ENCODE peak calls at places on chromosomes 12 and 14, in six cellular contexts. U is IMR-90; J is psoas muscle; H is effector memory CD4-positive, alpha-beta T cell; N is GM23338; I is hepatocyte. V is an unnamed sample.

GRCh38 chr14:60381909-60382308 is 104.0 kb downstream of the C14orf39 start:
- DNase-seq in J (no peak), I (no peak), H (no peak), N (peak; percentile 33), U (no peak), V (no peak)

GRCh38 chr14:22558221-22558913 is 30.7 kb downstream of the DAD1 start:
- DNase-seq in H (peak; percentile 33), J (no peak), U (no peak), I (no peak), N (peak; percentile 79), V (peak; percentile 68)

GRCh38 chr14:88825503-88825902 is 1.1 kb downstream of the TTC8 start:
- DNase-seq in N (no peak), H (no peak), J (no peak), U (no peak), I (no peak), V (no peak)

GRCh38 chr12:50017047-50017446 is 8.2 kb downstream of the RACGAP1 start:
- DNase-seq in I (peak; percentile 67), H (no peak), N (no peak), J (no peak), U (peak; percentile 93), V (peak; percentile 69)

GRCh38 chr14:106228541-106229158 is 702.3 kb downstream of the TMEM121 start:
- DNase-seq in I (no peak), H (no peak), U (no peak), N (no peak), J (no peak), V (no peak)

GRCh38 chr12:96864335-96864734 is 42.7 kb upstream of the NEDD1 start:
- DNase-seq in J (no peak), H (no peak), U (no peak), I (no peak), N (no peak), V (no peak)

GRCh38 chr12:30816742-30817465 is 62.2 kb upstream of the CAPRIN2 start:
- DNase-seq in N (no peak), U (no peak), I (no peak), J (no peak), H (no peak), V (no peak)

GRCh38 chr12:117587646-117588287 is 226.3 kb upstream of the NOS1 start:
- DNase-seq in N (peak; percentile 86), U (no peak), H (no peak), I (peak; percentile 70), J (peak; percentile 69), V (peak; percentile 71)

GRCh38 chr12:29088611-29089219 is 60.4 kb upstream of the FAR2 start:
- DNase-seq in J (no peak), N (peak; percentile 59), U (peak; percentile 16), H (no peak), I (no peak), V (no peak)

GRCh38 chr14:23076785-23077408 is 18.0 kb downstream of the ACIN1 start:
- DNase-seq in N (peak; percentile 74), H (no peak), I (peak; percentile 57), J (no peak), U (peak; percentile 47), V (no peak)

GRCh38 chr14:42490536-42490935 is 883.9 kb downstream of the LRFN5 start:
- DNase-seq in H (no peak), U (peak; percentile 80), J (no peak), N (no peak), I (no peak), V (no peak)

GRCh38 chr12:57001448-57001906 is 4.9 kb downstream of the ZBTB39 start:
- DNase-seq in I (peak; percentile 87), J (peak; percentile 68), U (peak; percentile 60), N (peak; percentile 91), H (peak; percentile 52), V (peak; percentile 82)

GRCh38 chr14:74978416-74978947 is 23.1 kb upstream of the PGF start:
- DNase-seq in N (no peak), H (no peak), I (no peak), U (no peak), J (no peak), V (peak; percentile 8)

GRCh38 chr14:104598461-104599273 is 5.9 kb downstream of the TMEM179 start:
- DNase-seq in J (peak; percentile 46), N (no peak), H (no peak), I (no peak), U (no peak), V (no peak)

DNA sequence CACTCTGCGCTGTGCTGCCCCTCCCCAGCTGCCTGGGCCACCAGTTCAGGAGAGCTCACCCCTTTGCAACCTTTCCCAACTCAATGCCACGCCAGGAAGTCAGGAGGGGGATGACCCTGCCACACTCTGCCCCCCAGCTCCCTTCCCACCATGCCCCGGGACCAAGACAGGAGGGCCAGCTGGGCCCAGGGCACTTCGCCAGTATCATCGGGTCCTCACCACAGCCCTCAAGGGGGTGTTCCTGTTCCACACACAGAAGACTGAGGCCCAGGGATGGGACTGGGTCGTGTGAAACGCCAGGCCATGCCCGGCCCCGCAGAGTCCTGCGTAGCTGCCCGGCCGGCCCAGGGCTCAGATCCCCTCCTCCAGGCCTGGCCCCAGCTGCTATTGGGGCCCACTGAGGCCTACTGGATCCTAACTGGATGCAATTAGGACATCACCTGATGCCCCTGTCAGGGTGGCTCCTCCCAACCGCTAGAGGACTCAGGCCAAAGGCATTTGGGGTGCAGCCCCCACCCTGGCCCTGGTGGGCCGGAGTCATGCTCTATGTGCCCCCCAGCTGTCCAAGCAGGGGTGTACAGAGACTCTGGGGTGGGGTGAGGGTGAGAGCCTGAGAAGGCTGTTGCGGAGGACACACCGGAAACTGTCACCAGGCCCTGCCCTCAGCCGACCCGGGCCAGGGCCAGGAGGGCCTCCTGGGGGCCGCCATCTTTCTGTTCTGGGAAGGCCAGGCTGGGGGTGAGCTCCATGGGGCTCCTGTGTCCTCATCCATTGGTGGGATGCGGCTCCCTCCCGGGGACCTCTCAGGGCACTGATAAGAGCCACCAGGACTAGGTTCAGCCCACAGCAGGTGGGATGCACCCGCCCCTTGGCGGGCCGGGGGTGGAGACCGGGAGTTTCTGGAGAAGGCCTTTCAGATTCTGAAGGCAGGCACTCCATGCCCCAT is 29.3 kb upstream of the ANKRD9 start:
- DNase-seq in I (peak; percentile 9), J (no peak), U (no peak), N (no peak), H (no peak), V (no peak)
- H3K27ac ChIP-seq in I (no peak overlapping the region), J (no peak overlapping the region), U (no peak overlapping the region), N (no peak overlapping the region), H (no peak overlapping the region), V (no peak overlapping the region)

GRCh38 chr12:131854861-131855476 is 26.8 kb downstream of the MMP17 start:
- DNase-seq in J (no peak), H (no peak), I (no peak), U (no peak), N (no peak), V (no peak)

GRCh38 chr12:131855521-131856142 is 27.4 kb downstream of the MMP17 start:
- DNase-seq in J (no peak), I (no peak), H (no peak), U (no peak), N (no peak), V (no peak)

GRCh38 chr12:131851741-131852550 is 23.8 kb downstream of the MMP17 start:
- DNase-seq in H (no peak), U (no peak), I (no peak), N (no peak), J (no peak), V (no peak)

GRCh38 chr12:131852551-131853299 is 24.5 kb downstream of the MMP17 start:
- DNase-seq in U (peak; percentile 26), N (no peak), I (no peak), H (no peak), J (peak; percentile 28), V (no peak)

GRCh38 chr12:131853832-131854797 is 25.9 kb downstream of the MMP17 start:
- DNase-seq in H (no peak), I (no peak), J (peak; percentile 42), U (no peak), N (no peak), V (no peak)
- H3K4me1 ChIP-seq in H (no peaks in the 10 kb centered on the region), I (no peaks in the 10 kb centered on the region), J (no peaks in the 10 kb centered on the region), U (peaks cover 6% of the 10 kb centered on the region), N (no peaks in the 10 kb centered on the region), V (no peaks in the 10 kb centered on the region)

GRCh38 chr12:21939435-21939834 is 1.8 kb downstream of the ABCC9 start:
- DNase-seq in N (peak; percentile 30), H (no peak), I (no peak), U (no peak), J (no peak), V (no peak)

GRCh38 chr12:21938879-21939278 is 2.3 kb downstream of the ABCC9 start:
- DNase-seq in I (no peak), H (no peak), U (peak; percentile 7), J (no peak), N (no peak), V (no peak)

GRCh38 chr12:21941522-21942376 is 523 bp upstream of the ABCC9 start:
- DNase-seq in N (peak; percentile 81), H (no peak), I (peak; percentile 75), J (peak; percentile 87), U (peak; percentile 26), V (peak; percentile 15)

GRCh38 chr12:21940972-21941521 is at the start of gene ABCC9:
- DNase-seq in J (peak; percentile 81), N (peak; percentile 63), H (no peak), I (peak; percentile 46), U (peak; percentile 33), V (peak; percentile 39)

GRCh38 chr12:21940549-21940948 is 677 bp downstream of the ABCC9 start:
- DNase-seq in I (no peak), N (peak; percentile 36), U (no peak), J (no peak), H (no peak), V (no peak)
- H3K27ac ChIP-seq in I (peak overlapping the region; percentile 39), N (no peak overlapping the region), U (no peak overlapping the region), J (peak overlapping the region; percentile 94), H (no peak overlapping the region), V (no peak overlapping the region)

GRCh38 chr12:121796855-121797751 is 3.6 kb upstream of the RHOF start:
- DNase-seq in N (peak; percentile 94), H (no peak), I (peak; percentile 96), J (peak; percentile 98), U (peak; percentile 83), V (peak; percentile 96)
- H3K4me1 ChIP-seq in N (peaks cover 42% of the 10 kb centered on the region), H (peaks cover 37% of the 10 kb centered on the region), I (peaks cover 54% of the 10 kb centered on the region), J (peaks cover 52% of the 10 kb centered on the region), U (peaks cover 34% of the 10 kb centered on the region), V (peaks cover 71% of the 10 kb centered on the region)

GRCh38 chr12:25970916-25971674 is 12.6 kb downstream of the RASSF8 start:
- DNase-seq in N (no peak), U (no peak), H (no peak), J (no peak), I (no peak), V (no peak)
- H3K27ac ChIP-seq in N (no peak overlapping the region), U (no peak overlapping the region), H (no peak overlapping the region), J (peak overlapping the region; percentile 18), I (peak overlapping the region; percentile 44), V (no peak overlapping the region)

GRCh38 chr12:34215893-34216285 is 193.6 kb downstream of the ALG10 start:
- DNase-seq in J (no peak), U (no peak), N (no peak), I (no peak), H (no peak), V (no peak)

GRCh38 chr12:34214011-34214410 is 191.7 kb downstream of the ALG10 start:
- DNase-seq in J (no peak), H (no peak), U (no peak), I (no peak), N (no peak), V (no peak)

GRCh38 chr12:34217660-34218059 is 195.4 kb downstream of the ALG10 start:
- DNase-seq in H (no peak), J (no peak), N (no peak), I (no peak), U (no peak), V (no peak)

GRCh38 chr12:34212651-34213050 is 190.4 kb downstream of the ALG10 start:
- DNase-seq in U (no peak), H (no peak), J (no peak), N (no peak), I (no peak), V (no peak)

GRCh38 chr12:34215213-34215892 is 193.1 kb downstream of the ALG10 start:
- DNase-seq in I (no peak), H (no peak), J (no peak), N (no peak), U (no peak), V (no peak)
- H3K4me1 ChIP-seq in I (no peaks in the 10 kb centered on the region), H (no peaks in the 10 kb centered on the region), J (no peaks in the 10 kb centered on the region), N (no peaks in the 10 kb centered on the region), U (no peaks in the 10 kb centered on the region), V (peaks cover 6% of the 10 kb centered on the region)

V was measured in testis.